ENCODE peak calls at places on chromosomes 13 and 19, in ten cellular contexts. Q is esophagus squamous epithelium, M is psoas muscle, B is kidney, G is mucosa of descending colon, O is Peyer's patch, Y is BJ, E is AG04450, P is uterus, S is PC-3. T is an unnamed sample.

GRCh38 chr19:55386515-55386947 is 799 bp downstream of the RPL28 start:
- DNase-seq in M (no peak), Y (no peak), S (no peak), G (peak), P (no peak), Q (no peak), B (peak), E (no peak), O (peak), T (no peak)

GRCh38 chr19:42421101-42421500 is 6.1 kb downstream of the LIPE start:
- DNase-seq in Y (no peak), E (no peak), M (no peak), B (no peak), G (no peak), S (no peak), Q (no peak), O (no peak), P (no peak), T (no peak)

GRCh38 chr19:19595171-19595701 is 23.3 kb downstream of the PBX4 start:
- DNase-seq in G (peak), P (no peak), B (no peak), Y (no peak), M (no peak), Q (no peak), O (no peak), E (no peak), S (peak), T (no peak)

GRCh38 chr13:63609574-63609973 is 2193.9 kb upstream of the PCDH20 start:
- DNase-seq in E (no peak), Y (no peak), O (no peak), Q (no peak), M (no peak), S (no peak), B (no peak), P (no peak), G (no peak), T (no peak)

GRCh38 chr13:52711277-52711676 is 28.3 kb downstream of the CNMD start:
- DNase-seq in E (no peak), P (no peak), Q (no peak), S (no peak), M (no peak), B (no peak), Y (no peak), G (no peak), O (no peak), T (no peak)

GRCh38 chr19:36221474-36221873 is 6.6 kb downstream of the ZNF146 start:
- DNase-seq in P (no peak), M (no peak), O (no peak), S (no peak), B (no peak), Q (no peak), E (no peak), Y (no peak), G (no peak), T (no peak)

GRCh38 chr13:43316997-43317396 is 293.6 kb downstream of the DNAJC15 start:
- DNase-seq in B (no peak), E (no peak), S (no peak), M (peak), G (peak), P (peak), O (no peak), Y (no peak), Q (no peak), T (no peak)

GRCh38 chr13:108083056-108083455 is 132.3 kb downstream of the LIG4 start:
- DNase-seq in Y (no peak), S (peak), G (no peak), E (no peak), Q (no peak), M (no peak), B (no peak), P (no peak), O (no peak), T (no peak)

GRCh38 chr13:78247362-78247761 is 328.7 kb upstream of the EDNRB start:
- DNase-seq in E (no peak), M (no peak), S (no peak), B (no peak), P (no peak), Y (no peak), O (no peak), G (no peak), Q (no peak), T (no peak)

GRCh38 chr13:30796132-30796832 is 60.9 kb downstream of the ALOX5AP start:
- DNase-seq in O (no peak), P (no peak), Y (no peak), E (no peak), B (no peak), S (peak), Q (no peak), G (no peak), M (no peak), T (no peak)

GRCh38 chr19:33906578-33907335 is 110.1 kb downstream of the KCTD15 start:
- DNase-seq in E (no peak), S (no peak), M (peak), B (no peak), P (no peak), Y (no peak), G (no peak), O (no peak), Q (no peak), T (no peak)

GRCh38 chr13:61128850-61129645 is 286.6 kb downstream of the PCDH20 start:
- DNase-seq in P (no peak), S (peak), Y (no peak), O (no peak), M (no peak), Q (no peak), B (no peak), G (no peak), E (no peak), T (no peak)

GRCh38 chr19:52638601-52639000 is 446 bp upstream of the ZNF83 start:
- DNase-seq in M (peak), O (no peak), Y (no peak), E (peak), B (peak), Q (no peak), G (no peak), P (peak), S (no peak), T (no peak)

GRCh38 chr13:24505256-24505655 is 7.3 kb downstream of the PARP4 start:
- DNase-seq in S (peak), P (no peak), B (no peak), E (no peak), Q (no peak), Y (no peak), O (no peak), G (peak), M (no peak), T (no peak)

GRCh38 chr19:50551713-50552187 is 16.5 kb downstream of the LRRC4B start:
- DNase-seq in S (no peak), Y (no peak), O (no peak), E (no peak), G (no peak), B (no peak), M (no peak), Q (no peak), P (no peak), T (no peak)

GRCh38 chr19:2151339-2152229 is at the start of gene AP3D1:
- DNase-seq in Y (peak), E (peak), S (peak), O (peak), Q (peak), B (peak), P (peak), M (peak), G (peak), T (peak)

GRCh38 chr19:34325961-34326360 is 39.0 kb upstream of the GPI start:
- DNase-seq in M (no peak), O (no peak), Q (no peak), E (no peak), G (no peak), B (no peak), P (no peak), Y (no peak), S (no peak), T (no peak)

GRCh38 chr19:43934055-43934984 is 762 bp downstream of the ZNF45 start:
- DNase-seq in Q (no peak), Y (no peak), P (no peak), S (peak), M (no peak), O (no peak), B (no peak), G (peak), E (no peak), T (no peak)

GRCh38 chr19:58563823-58564222 is 5.4 kb upstream of the UBE2M start:
- DNase-seq in E (no peak), G (no peak), S (no peak), Y (no peak), M (no peak), Q (no peak), O (no peak), B (peak), P (peak), T (no peak)

GRCh38 chr19:2266183-2266993 is 10.2 kb upstream of the JSRP1 start:
- DNase-seq in M (peak), Y (no peak), E (peak), G (peak), B (peak), S (peak), P (peak), O (peak), Q (no peak), T (no peak)

GRCh38 chr13:39565036-39565949 is 37.7 kb downstream of the LHFPL6 start:
- DNase-seq in O (no peak), S (peak), P (no peak), B (no peak), E (peak), G (no peak), M (peak), Q (no peak), Y (peak), T (peak)

GRCh38 chr13:109720758-109721184 is 65.6 kb downstream of the IRS2 start:
- DNase-seq in P (no peak), G (no peak), Q (no peak), S (no peak), M (no peak), B (no peak), Y (no peak), E (no peak), O (no peak), T (no peak)

GRCh38 chr19:29714953-29715694 is at the start of gene C19orf12:
- DNase-seq in Y (no peak), Q (no peak), P (peak), G (peak), E (no peak), S (peak), M (peak), O (peak), B (peak), T (no peak)

GRCh38 chr19:35940078-35940775 is 4.1 kb downstream of the LRFN3 start:
- DNase-seq in G (no peak), S (no peak), Y (no peak), Q (no peak), B (peak), E (no peak), O (no peak), P (no peak), M (no peak), T (no peak)

GRCh38 chr19:45047188-45047797 is 8.4 kb downstream of the CLASRP start:
- DNase-seq in M (no peak), O (no peak), G (no peak), B (no peak), S (no peak), P (no peak), Q (no peak), Y (no peak), E (no peak), T (no peak)

GRCh38 chr13:60332682-60333081 is 64.3 kb upstream of the TDRD3 start:
- DNase-seq in G (no peak), S (no peak), P (no peak), E (no peak), Q (no peak), B (no peak), M (no peak), Y (no peak), O (no peak), T (no peak)

GRCh38 chr13:98697833-98698232 is 54.6 kb downstream of the SLC15A1 start:
- DNase-seq in Q (no peak), B (no peak), Y (no peak), P (no peak), G (no peak), E (no peak), S (no peak), M (no peak), O (no peak), T (no peak)

GRCh38 chr13:44574466-44574855 is 1.7 kb downstream of the TSC22D1 start:
- DNase-seq in B (no peak), G (no peak), O (no peak), Q (no peak), Y (no peak), E (no peak), M (no peak), P (no peak), S (peak), T (no peak)

GRCh38 chr13:34412817-34413365 is 529.2 kb upstream of the NBEA start:
- DNase-seq in M (no peak), S (peak), E (no peak), Y (no peak), Q (no peak), O (no peak), G (no peak), P (no peak), B (no peak), T (no peak)

GRCh38 chr19:42596391-42597071 is 1.8 kb upstream of the CEACAM8 start:
- DNase-seq in Y (no peak), P (no peak), M (peak), O (peak), G (peak), B (peak), Q (no peak), E (no peak), S (peak), T (no peak)

GRCh38 chr13:75544681-75545333 is 4.8 kb upstream of the UCHL3 start:
- DNase-seq in O (no peak), Q (no peak), S (peak), M (no peak), P (no peak), G (no peak), B (peak), Y (peak), E (peak), T (peak)

GRCh38 chr13:75547917-75548316 is 1.7 kb upstream of the UCHL3 start:
- DNase-seq in Q (no peak), O (no peak), B (no peak), M (no peak), P (no peak), S (no peak), G (no peak), Y (no peak), E (no peak), T (no peak)

GRCh38 chr13:75550159-75550567 is 572 bp downstream of the UCHL3 start:
- DNase-seq in E (peak), M (no peak), G (peak), Y (peak), P (peak), Q (no peak), O (no peak), S (peak), B (no peak), T (no peak)

GRCh38 chr13:75554981-75555380 is 5.4 kb downstream of the UCHL3 start:
- DNase-seq in M (no peak), O (no peak), S (peak), B (no peak), Q (no peak), E (no peak), Y (no peak), P (no peak), G (no peak), T (no peak)

GRCh38 chr13:75549262-75550158 is at the start of gene UCHL3:
- DNase-seq in Y (peak), Q (peak), B (peak), P (peak), O (peak), S (peak), M (peak), E (peak), G (peak), T (peak)
- H3K4me3 ChIP-seq in Y (peak), Q (peak), B (peak), P (peak), O (peak), S (peak), M (peak), E (peak), G (peak), T (peak)

GRCh38 chr13:46543307-46543706 is 9.7 kb upstream of the LRCH1 start:
- DNase-seq in E (no peak), M (no peak), Q (no peak), G (no peak), P (no peak), S (no peak), B (no peak), Y (no peak), O (no peak), T (no peak)

GRCh38 chr13:46544811-46545210 is 8.2 kb upstream of the LRCH1 start:
- DNase-seq in M (no peak), E (no peak), Q (no peak), S (no peak), B (no peak), G (no peak), O (no peak), Y (no peak), P (no peak), T (no peak)

GRCh38 chr13:46542833-46543232 is 10.1 kb upstream of the LRCH1 start:
- DNase-seq in O (no peak), M (no peak), Q (no peak), G (no peak), E (no peak), S (no peak), B (no peak), P (no peak), Y (no peak), T (no peak)

GRCh38 chr13:46544208-46544607 is 8.8 kb upstream of the LRCH1 start:
- DNase-seq in Y (no peak), E (no peak), P (no peak), M (no peak), G (no peak), S (no peak), Q (no peak), O (no peak), B (no peak), T (no peak)

DNA sequence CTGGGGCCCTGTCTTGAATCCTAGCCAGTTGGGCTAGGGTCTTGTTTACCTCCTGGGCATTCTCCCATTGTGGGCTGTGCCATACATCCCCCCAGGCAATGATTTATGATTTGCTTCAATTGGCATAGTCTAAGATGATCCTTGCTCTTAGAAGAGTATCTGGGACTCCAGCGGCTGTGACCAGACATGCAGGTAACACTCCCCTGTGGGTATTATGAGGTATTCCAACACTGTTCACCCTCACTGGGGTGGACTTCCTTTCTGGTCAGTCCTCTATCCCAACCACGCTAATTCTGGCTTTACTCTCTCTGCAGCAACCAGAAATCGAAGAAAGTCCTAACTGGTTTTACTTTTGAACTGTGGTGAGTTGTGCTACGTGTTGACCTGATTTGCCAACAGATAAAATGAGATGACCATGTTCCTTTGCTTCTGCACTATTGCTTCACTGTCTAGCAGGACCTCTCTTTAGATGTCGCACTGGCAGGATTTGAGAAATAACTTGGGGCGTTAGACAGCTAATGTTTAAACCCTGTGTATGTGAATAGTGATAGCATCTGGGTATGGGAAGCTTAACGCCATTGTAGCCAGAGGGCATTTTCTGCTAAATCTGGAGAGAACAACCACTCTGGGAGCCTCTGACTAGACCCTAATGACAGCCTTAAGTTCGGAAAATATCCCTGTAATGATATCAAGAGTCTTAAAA is 6.7 kb upstream of the LRCH1 start:
- DNase-seq in O (no peak), M (no peak), Q (no peak), E (no peak), Y (no peak), G (no peak), B (no peak), P (no peak), S (no peak), T (no peak)
- TF ChIP-seq CTCF in O (no peak), M (no peak), Q (no peak), E (no peak), Y (no peak), G (no peak), B (no peak), P (no peak), S (no peak), T (no peak)

GRCh38 chr13:97248243-97248642 is 26.1 kb downstream of the MBNL2 start:
- DNase-seq in B (no peak), M (no peak), G (no peak), E (no peak), Q (no peak), P (no peak), O (no peak), Y (no peak), S (no peak), T (no peak)

GRCh38 chr13:97249093-97249787 is 27.1 kb downstream of the MBNL2 start:
- DNase-seq in O (no peak), M (no peak), B (no peak), E (no peak), Y (no peak), G (no peak), S (no peak), P (no peak), Q (no peak), T (no peak)

GRCh38 chr13:97252735-97253134 is 30.6 kb downstream of the MBNL2 start:
- DNase-seq in E (no peak), P (no peak), M (no peak), Y (no peak), O (no peak), Q (no peak), G (no peak), B (no peak), S (no peak), T (no peak)

GRCh38 chr13:97249797-97250495 is 27.8 kb downstream of the MBNL2 start:
- DNase-seq in Y (no peak), G (no peak), O (no peak), Q (no peak), M (no peak), E (no peak), P (no peak), B (no peak), S (no peak), T (no peak)

GRCh38 chr13:97250560-97250959 is 28.4 kb downstream of the MBNL2 start:
- DNase-seq in O (no peak), G (no peak), B (no peak), S (no peak), E (no peak), Q (no peak), P (no peak), Y (no peak), M (no peak), T (no peak)
- H3K4me3 ChIP-seq in O (no peak), G (no peak), B (no peak), S (no peak), E (no peak), Q (no peak), P (no peak), Y (no peak), M (no peak), T (no peak)

GRCh38 chr19:46620716-46621115 is 4.2 kb downstream of the PTGIR start:
- DNase-seq in O (no peak), P (no peak), E (no peak), G (no peak), S (no peak), B (no peak), Q (no peak), M (no peak), Y (no peak), T (no peak)

GRCh38 chr19:46623915-46624502 is 880 bp downstream of the PTGIR start:
- DNase-seq in Q (no peak), S (no peak), Y (no peak), O (no peak), B (no peak), M (no peak), G (no peak), P (no peak), E (no peak), T (no peak)

GRCh38 chr19:46620267-46620666 is 4.6 kb downstream of the PTGIR start:
- DNase-seq in Y (no peak), S (no peak), O (no peak), E (no peak), M (no peak), B (no peak), G (no peak), P (no peak), Q (no peak), T (no peak)

GRCh38 chr19:46622118-46622446 is 2.8 kb downstream of the PTGIR start:
- DNase-seq in S (no peak), G (no peak), M (peak), O (no peak), E (no peak), B (no peak), Q (no peak), P (no peak), Y (no peak), T (no peak)

GRCh38 chr19:46621191-46622117 is 3.4 kb downstream of the PTGIR start:
- DNase-seq in Y (no peak), O (no peak), S (no peak), P (no peak), M (no peak), B (no peak), Q (no peak), E (no peak), G (no peak), T (no peak)
- TF ChIP-seq CTCF in Y (peak), O (no peak), S (no peak), P (no peak), M (no peak), B (no peak), Q (no peak), E (peak), G (no peak), T (no peak)

GRCh38 chr19:18225355-18225701 is 910 bp downstream of the PDE4C start:
- DNase-seq in P (no peak), E (no peak), S (no peak), G (no peak), B (no peak), O (no peak), Y (no peak), M (no peak), Q (no peak), T (no peak)
- H3K4me3 ChIP-seq in P (no peak), E (no peak), S (no peak), G (no peak), B (no peak), O (peak), Y (no peak), M (peak), Q (no peak), T (no peak)

GRCh38 chr19:17103177-17103576 is 27.6 kb downstream of the MYO9B start:
- DNase-seq in E (no peak), S (peak), P (no peak), B (no peak), O (no peak), G (no peak), Q (no peak), M (no peak), Y (no peak), T (no peak)
- TF ChIP-seq CTCF in E (peak), S (peak), P (no peak), B (peak), O (no peak), G (no peak), Q (peak), M (peak), Y (peak), T (peak)

T was measured in epithelial cell of proximal tubule.